ENCODE peak calls at places on chromosomes 16 and 17, in seven cellular contexts. W, C, O, B, Q, H and K are unnamed samples. For H3K9me3, the result is how much of the 10 kb centered on the place peaks cover.

GRCh38 chr16:75250809-75251279 is 580 bp downstream of the BCAR1 start:
- DNase-seq in H (no peak), O (peak), W (no peak), C (peak), B (peak), Q (no peak), K (no peak)

GRCh38 chr16:14324581-14324980 is 253.5 kb downstream of the MRTFB start:
- DNase-seq in B (no peak), Q (peak), W (no peak), H (no peak), O (no peak), C (peak), K (no peak)

GRCh38 chr16:67526149-67526732 is 2.4 kb upstream of the RIPOR1 start:
- DNase-seq in H (no peak), Q (no peak), B (no peak), O (no peak), C (no peak), W (no peak), K (no peak)

GRCh38 chr16:51922476-51922875 is 624.5 kb downstream of the TOX3 start:
- DNase-seq in B (no peak), H (no peak), Q (no peak), O (no peak), C (no peak), W (no peak), K (no peak)

GRCh38 chr17:78379134-78379497 is 667 bp downstream of the PGS1 start:
- DNase-seq in H (no peak), O (no peak), B (no peak), W (no peak), C (no peak), Q (peak), K (no peak)

GRCh38 chr17:45389354-45389753 is 43.3 kb downstream of the ARHGAP27 start:
- DNase-seq in O (no peak), H (no peak), W (no peak), B (no peak), C (no peak), Q (no peak), K (no peak)

GRCh38 chr16:52570495-52571091 is 23.6 kb upstream of the TOX3 start:
- DNase-seq in H (no peak), Q (no peak), W (no peak), C (no peak), B (no peak), O (no peak), K (no peak)

GRCh38 chr17:4072487-4073157 is 70.2 kb downstream of the ZZEF1 start:
- DNase-seq in O (no peak), W (no peak), H (no peak), Q (peak), C (no peak), B (no peak), K (no peak)

GRCh38 chr17:29591737-29592624 is 951 bp upstream of the ANKRD13B start:
- DNase-seq in C (peak), W (peak), B (peak), O (peak), H (no peak), Q (peak), K (peak)

GRCh38 chr16:20865420-20866126 is 34.6 kb downstream of the DCUN1D3 start:
- DNase-seq in C (no peak), H (no peak), O (no peak), B (no peak), W (no peak), Q (no peak), K (no peak)

GRCh38 chr16:14399397-14400284 is 230.4 kb downstream of the PARN start:
- DNase-seq in C (peak), B (peak), H (peak), Q (peak), W (no peak), O (no peak), K (no peak)

GRCh38 chr16:31711344-31711845 is 162.2 kb upstream of the ZNF267 start:
- DNase-seq in Q (no peak), O (no peak), B (no peak), H (no peak), W (no peak), C (no peak), K (no peak)

GRCh38 chr16:30768583-30769181 is 6.6 kb downstream of the RNF40 start:
- DNase-seq in W (no peak), O (no peak), H (no peak), B (no peak), C (no peak), Q (no peak), K (no peak)

GRCh38 chr16:53949716-53950410 is 245.9 kb downstream of the FTO start:
- DNase-seq in Q (no peak), H (no peak), B (no peak), C (no peak), O (no peak), W (no peak), K (no peak)

GRCh38 chr16:49463529-49463928 is 89.9 kb downstream of the C16orf78 start:
- DNase-seq in H (no peak), O (peak), C (no peak), W (peak), Q (no peak), B (no peak), K (peak)

GRCh38 chr17:5437721-5438317 is 1.1 kb downstream of the C1QBP start:
- DNase-seq in B (no peak), O (no peak), H (no peak), Q (no peak), C (no peak), W (no peak), K (no peak)

GRCh38 chr17:39927928-39928867 is 666 bp downstream of the LRRC3C start:
- DNase-seq in B (peak), W (no peak), H (no peak), O (peak), C (peak), Q (peak), K (no peak)

GRCh38 chr17:46916211-46916610 is 6.7 kb upstream of the GOSR2 start:
- DNase-seq in Q (no peak), B (no peak), W (no peak), C (no peak), O (no peak), H (no peak), K (no peak)

GRCh38 chr16:55569025-55569424 is 2.5 kb downstream of the CAPNS2 start:
- DNase-seq in C (no peak), H (no peak), W (no peak), O (no peak), B (no peak), Q (peak), K (no peak)

GRCh38 chr16:12503201-12503600 is 300.5 kb downstream of the CPPED1 start:
- DNase-seq in C (no peak), O (no peak), H (no peak), B (no peak), W (no peak), Q (no peak), K (no peak)

GRCh38 chr16:87842209-87842869 is 27.0 kb downstream of the SLC7A5 start:
- DNase-seq in W (no peak), C (no peak), Q (no peak), B (no peak), H (no peak), O (no peak), K (no peak)

GRCh38 chr17:38673714-38674012 is 1.1 kb downstream of the EPOP start:
- DNase-seq in Q (no peak), B (no peak), O (no peak), C (peak), H (no peak), W (no peak), K (no peak)

GRCh38 chr17:74904687-74905409 is 11.4 kb upstream of the FADS6 start:
- DNase-seq in O (no peak), B (no peak), C (no peak), W (no peak), Q (no peak), H (no peak), K (no peak)

GRCh38 chr17:297758-298157 is 54.8 kb downstream of the RPH3AL start:
- DNase-seq in W (no peak), C (no peak), H (no peak), B (no peak), O (no peak), Q (no peak), K (no peak)

GRCh38 chr16:31458073-31458834 is 1.0 kb upstream of the ARMC5 start:
- DNase-seq in Q (peak), B (peak), C (peak), W (peak), H (no peak), O (peak), K (peak)

GRCh38 chr17:412211-413015 is 59.8 kb upstream of the RPH3AL start:
- DNase-seq in H (peak), Q (peak), C (peak), O (peak), W (peak), B (no peak), K (peak)

GRCh38 chr17:37406635-37407455 is at the start of the genes ACACA and TADA2A:
- DNase-seq in Q (peak), B (peak), W (peak), H (no peak), O (peak), C (peak), K (peak)

GRCh38 chr17:11852231-11852630 is 145.0 kb downstream of the ZNF18 start:
- DNase-seq in W (no peak), O (no peak), C (no peak), H (no peak), B (no peak), Q (no peak), K (no peak)

GRCh38 chr17:44069974-44070454 is 521 bp upstream of the G6PC3 start:
- DNase-seq in Q (no peak), W (no peak), B (no peak), C (no peak), O (no peak), H (no peak), K (no peak)
- H3K9me3 ChIP-seq in Q (under half), W (under half), B (under half), C (under half), O (under half), H (under half), K (under half)

GRCh38 chr17:70868134-70868533 is 698.8 kb downstream of the KCNJ2 start:
- DNase-seq in W (no peak), H (no peak), B (no peak), O (no peak), C (no peak), Q (no peak), K (no peak)

GRCh38 chr17:70863436-70864248 is 694.3 kb downstream of the KCNJ2 start:
- DNase-seq in Q (no peak), C (no peak), B (no peak), W (no peak), O (no peak), H (no peak), K (no peak)

GRCh38 chr17:70862295-70862694 is 693.0 kb downstream of the KCNJ2 start:
- DNase-seq in B (no peak), Q (no peak), W (no peak), C (no peak), O (no peak), H (no peak), K (no peak)

GRCh38 chr17:70869402-70870085 is 700.2 kb downstream of the KCNJ2 start:
- DNase-seq in Q (no peak), O (no peak), C (no peak), W (no peak), B (no peak), H (no peak), K (no peak)

DNA sequence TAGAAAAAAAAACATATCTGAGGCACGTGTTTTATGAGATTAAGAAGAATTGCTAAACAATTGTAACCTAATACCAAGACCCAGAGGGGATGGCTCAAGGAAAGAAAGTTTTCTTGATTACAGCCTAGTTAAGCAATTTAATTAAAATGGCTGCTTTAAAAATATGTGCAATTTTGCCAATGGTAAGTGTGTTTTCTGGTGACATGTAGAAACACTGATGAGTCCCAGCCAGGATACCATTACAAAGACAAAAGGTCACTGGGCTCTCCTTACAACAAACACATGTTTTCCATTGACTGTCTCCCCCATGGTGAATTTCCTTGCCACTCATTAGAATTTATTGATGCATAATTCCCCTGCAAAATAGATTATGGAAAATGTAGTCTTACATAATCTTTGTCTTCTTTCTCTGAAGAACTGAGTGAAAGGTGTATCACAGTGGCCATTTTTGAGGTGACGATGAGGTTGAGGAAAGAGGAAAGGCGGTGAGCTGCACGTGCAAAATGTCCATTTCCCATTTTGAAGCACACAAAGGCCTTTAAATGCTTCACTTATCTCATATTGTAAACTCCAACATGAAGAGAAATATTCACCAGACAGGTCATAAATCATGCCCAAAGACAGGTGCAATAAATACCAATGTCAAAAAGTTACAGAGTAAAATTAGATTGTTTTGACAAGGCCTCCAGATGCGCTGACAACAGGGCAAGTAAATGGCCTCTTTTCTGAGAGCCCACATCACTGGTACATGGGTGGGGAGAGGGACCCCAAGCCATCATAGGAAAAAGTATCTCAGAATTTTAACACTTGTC is 696.9 kb downstream of the KCNJ2 start:
- DNase-seq in C (no peak), W (no peak), O (no peak), B (no peak), H (no peak), Q (no peak), K (no peak)
- H3K9me3 ChIP-seq in C (under half), W (under half), O (under half), B (under half), H (under half), Q (under half), K (under half)

GRCh38 chr16:10410469-10410868 is 24.6 kb downstream of the ATF7IP2 start:
- DNase-seq in O (no peak), B (no peak), H (no peak), W (no peak), C (no peak), Q (no peak), K (no peak)

GRCh38 chr16:10408824-10409381 is 23.0 kb downstream of the ATF7IP2 start:
- DNase-seq in O (no peak), B (no peak), C (no peak), W (no peak), H (no peak), Q (peak), K (no peak)

GRCh38 chr16:10412935-10413601 is 27.2 kb downstream of the ATF7IP2 start:
- DNase-seq in C (no peak), W (no peak), B (no peak), H (no peak), Q (no peak), O (no peak), K (no peak)
- H3K9me3 ChIP-seq in C (under half), W (half or more), B (under half), H (under half), Q (under half), O (half or more), K (under half)

DNA sequence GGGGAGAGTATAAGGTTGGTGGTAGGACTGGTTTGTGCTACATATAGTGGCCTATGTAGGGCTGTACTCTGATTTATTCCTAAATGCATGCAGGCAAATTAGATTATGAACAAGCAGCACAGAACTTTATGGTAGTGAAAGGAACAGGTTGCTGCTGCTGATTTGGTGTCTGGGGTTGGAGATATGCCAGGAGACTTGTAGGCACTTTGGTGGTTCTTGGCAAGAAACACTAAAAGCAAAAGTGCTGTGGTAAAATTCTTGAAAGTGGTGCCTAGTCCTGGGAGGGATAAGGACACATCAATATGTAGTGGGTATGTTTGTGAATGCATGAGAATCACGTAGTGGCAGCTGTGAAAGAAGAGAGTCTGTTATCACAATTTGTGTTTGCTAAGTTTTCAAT is 2126.0 kb downstream of the TP53TG3F start:
- DNase-seq in W (no peak), B (no peak), O (no peak), C (no peak), H (no peak), Q (no peak), K (no peak)
- H3K9me3 ChIP-seq in W (under half), B (under half), O (under half), C (under half), H (under half), Q (under half), K (under half)

GRCh38 chr17:27072885-27073284 is 221.0 kb upstream of the WSB1 start:
- DNase-seq in O (no peak), C (no peak), H (no peak), W (no peak), Q (no peak), B (no peak), K (no peak)
- H3K9me3 ChIP-seq in O (under half), C (under half), H (under half), W (under half), Q (under half), B (under half), K (under half)

DNA sequence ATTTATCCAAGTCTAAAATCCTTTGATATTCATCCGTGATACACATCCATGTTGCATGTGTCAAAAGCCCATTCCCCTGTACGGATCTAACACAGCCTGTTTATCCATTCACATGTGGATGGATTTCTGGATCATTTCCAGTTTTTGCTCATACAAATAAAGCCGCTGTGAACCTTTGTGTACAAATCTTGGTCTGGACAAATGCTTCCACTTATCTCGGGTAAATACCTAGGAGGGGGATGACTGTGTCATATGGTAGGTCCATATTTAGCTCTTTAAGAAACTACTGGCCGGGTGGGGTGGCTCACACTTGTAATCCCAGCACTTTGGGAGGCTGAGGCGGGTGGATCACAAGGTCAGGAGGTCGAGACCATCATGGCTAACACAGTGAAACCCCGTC is 6.3 kb upstream of the TBCD start:
- DNase-seq in O (no peak), Q (no peak), C (no peak), W (no peak), B (no peak), H (no peak), K (no peak)
- H3K9me3 ChIP-seq in O (under half), Q (under half), C (under half), W (under half), B (under half), H (under half), K (under half)

GRCh38 chr16:69881141-69881540 is 70.0 kb upstream of the CLEC18A start:
- DNase-seq in W (no peak), C (no peak), H (no peak), O (no peak), B (no peak), Q (no peak), K (no peak)
- H3K9me3 ChIP-seq in W (under half), C (under half), H (under half), O (under half), B (under half), Q (under half), K (under half)

DNA sequence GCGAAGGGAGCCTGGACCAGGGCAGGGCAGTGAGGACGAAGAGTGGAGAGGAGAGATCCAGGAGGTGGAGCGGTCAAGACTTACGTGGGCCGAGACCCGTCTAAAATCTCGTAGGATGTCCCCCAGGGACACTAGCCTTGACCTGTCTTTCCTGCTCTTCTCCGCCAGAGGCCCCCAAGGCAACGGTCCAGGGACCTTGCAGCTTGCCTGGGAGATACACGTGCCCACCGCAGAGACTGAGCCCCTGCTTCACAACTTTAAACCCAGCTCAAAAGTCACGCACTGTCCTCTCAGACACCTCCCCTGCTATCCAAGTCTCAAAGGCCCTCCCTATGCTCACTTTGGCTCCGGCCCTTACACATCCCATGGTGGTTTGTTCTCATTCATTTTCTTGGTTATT is 9.4 kb downstream of the TIGD7 start:
- DNase-seq in B (no peak), C (no peak), H (no peak), Q (no peak), O (no peak), W (no peak), K (no peak)
- H3K9me3 ChIP-seq in B (under half), C (under half), H (half or more), Q (under half), O (half or more), W (half or more), K (under half)